ENCODE peak calls at places on chromosome 6, in nine cellular contexts. R is kidney glomerular epithelial cell; H is COR-L47; K is MCF 10A; T is activated naive CD8-positive, alpha-beta T cell treated with anti-CD3 and anti-CD28 coated beads for 36 hours; F is hepatocyte; A is lung; W is ovary; N is stimulated activated CD8-positive, alpha-beta memory T cell treated with anti-CD3 and anti-CD28 coated beads, Interleukin-7, amount 100 ng/mL, for 1 hour. V is an unnamed sample.

GRCh38 chr6:15962449-15962764 is 166.5 kb upstream of the MYLIP start:
- DNase-seq in R (peak), H (no peak), K (no peak), T (no peak), F (no peak), A (no peak), W (no peak), N (no peak), V (peak)

GRCh38 chr6:147509900-147510299 is 1.4 kb downstream of the SAMD5 start:
- DNase-seq in R (peak), H (no peak), K (no peak), T (no peak), F (peak), A (no peak), W (no peak), N (no peak), V (no peak)

GRCh38 chr6:115363379-115363778 is 697.3 kb downstream of the FRK start:
- DNase-seq in R (no peak), H (no peak), K (no peak), T (no peak), F (no peak), A (no peak), W (no peak), N (no peak), V (no peak)

GRCh38 chr6:37679539-37680476 is 17.9 kb downstream of the MDGA1 start:
- DNase-seq in R (peak), H (no peak), K (no peak), T (no peak), F (no peak), A (no peak), W (no peak), N (no peak), V (no peak)

GRCh38 chr6:107323133-107323785 is 136.1 kb downstream of the PDSS2 start:
- DNase-seq in R (no peak), H (no peak), K (no peak), T (no peak), F (no peak), A (no peak), W (no peak), N (no peak), V (no peak)

GRCh38 chr6:100217225-100217624 is 223.2 kb upstream of the MCHR2 start:
- DNase-seq in R (no peak), H (no peak), K (no peak), T (no peak), F (no peak), A (no peak), W (no peak), N (no peak), V (no peak)

GRCh38 chr6:8536122-8536521 is 100.8 kb upstream of the SLC35B3 start:
- DNase-seq in R (no peak), H (no peak), K (no peak), T (no peak), F (no peak), A (no peak), W (no peak), N (no peak), V (no peak)

GRCh38 chr6:38813451-38813850 is 98.3 kb downstream of the DNAH8 start:
- DNase-seq in R (no peak), H (no peak), K (no peak), T (no peak), F (no peak), A (no peak), W (no peak), N (no peak), V (no peak)

GRCh38 chr6:107624050-107624449 is 134.1 kb downstream of the SOBP start:
- DNase-seq in R (no peak), H (no peak), K (no peak), T (no peak), F (no peak), A (no peak), W (no peak), N (no peak), V (no peak)

GRCh38 chr6:37680668-37681067 is 17.0 kb downstream of the MDGA1 start:
- DNase-seq in R (no peak), H (peak), K (no peak), T (no peak), F (no peak), A (no peak), W (no peak), N (no peak), V (peak)

GRCh38 chr6:64504509-64504908 is 868.9 kb downstream of the PHF3 start:
- DNase-seq in R (no peak), H (no peak), K (peak), T (no peak), F (peak), A (no peak), W (no peak), N (no peak), V (no peak)

GRCh38 chr6:40819182-40819834 is 219.7 kb downstream of the UNC5CL start:
- DNase-seq in R (no peak), H (no peak), K (no peak), T (peak), F (no peak), A (peak), W (no peak), N (no peak), V (no peak)

GRCh38 chr6:135233676-135234491 is 52.8 kb downstream of the MYB start:
- DNase-seq in R (no peak), H (no peak), K (no peak), T (no peak), F (no peak), A (no peak), W (no peak), N (no peak), V (no peak)

GRCh38 chr6:33320315-33321181 is 3.0 kb upstream of the ZBTB22 start:
- DNase-seq in R (peak), H (no peak), K (peak), T (no peak), F (peak), A (peak), W (no peak), N (no peak), V (no peak)

GRCh38 chr6:84183430-84183829 is 44.0 kb downstream of the CEP162 start:
- DNase-seq in R (peak), H (no peak), K (no peak), T (no peak), F (no peak), A (no peak), W (no peak), N (no peak), V (no peak)

GRCh38 chr6:168193816-168194701 is 115.0 kb upstream of the FRMD1 start:
- DNase-seq in R (no peak), H (no peak), K (peak), T (no peak), F (no peak), A (no peak), W (no peak), N (no peak), V (peak)

GRCh38 chr6:137811121-137811911 is 55.7 kb upstream of the TNFAIP3 start:
- DNase-seq in R (peak), H (no peak), K (peak), T (peak), F (peak), A (peak), W (no peak), N (peak), V (peak)

GRCh38 chr6:154289818-154290508 is 66.6 kb downstream of the IPCEF1 start:
- DNase-seq in R (no peak), H (no peak), K (no peak), T (no peak), F (no peak), A (no peak), W (no peak), N (no peak), V (peak)

GRCh38 chr6:168217216-168217879 is 102.2 kb downstream of the DACT2 start:
- DNase-seq in R (no peak), H (no peak), K (no peak), T (no peak), F (no peak), A (no peak), W (no peak), N (no peak), V (no peak)

GRCh38 chr6:122620902-122621301 is 10.7 kb downstream of the PKIB start:
- DNase-seq in R (no peak), H (peak), K (peak), T (no peak), F (no peak), A (no peak), W (no peak), N (no peak), V (peak)

GRCh38 chr6:154497118-154497517 is 13.4 kb downstream of the CNKSR3 start:
- DNase-seq in R (no peak), H (no peak), K (no peak), T (no peak), F (no peak), A (no peak), W (no peak), N (no peak), V (no peak)

GRCh38 chr6:139850512-139850911 is 476.1 kb upstream of the CITED2 start:
- DNase-seq in R (no peak), H (no peak), K (no peak), T (no peak), F (no peak), A (no peak), W (no peak), N (no peak), V (no peak)

GRCh38 chr6:3026811-3027626 is 27.3 kb downstream of the NQO2 start:
- DNase-seq in R (no peak), H (no peak), K (no peak), T (peak), F (no peak), A (no peak), W (no peak), N (no peak), V (no peak)

GRCh38 chr6:5173862-5174643 is 86.7 kb downstream of the LYRM4 start:
- DNase-seq in R (no peak), H (peak), K (no peak), T (peak), F (no peak), A (no peak), W (no peak), N (peak), V (peak)

GRCh38 chr6:147986891-147987290 is 355.7 kb upstream of the SASH1 start:
- DNase-seq in R (no peak), H (no peak), K (no peak), T (no peak), F (no peak), A (no peak), W (no peak), N (no peak), V (no peak)

GRCh38 chr6:46217671-46218131 is 46.9 kb upstream of the ENPP5 start:
- DNase-seq in R (no peak), H (no peak), K (peak), T (no peak), F (no peak), A (no peak), W (no peak), N (no peak), V (no peak)

GRCh38 chr6:87907521-87907920 is 140.1 kb upstream of the SPACA1 start:
- DNase-seq in R (peak), H (no peak), K (peak), T (peak), F (no peak), A (no peak), W (no peak), N (no peak), V (no peak)

GRCh38 chr6:128569737-128570438 is 49.5 kb upstream of the PTPRK start:
- DNase-seq in R (peak), H (no peak), K (peak), T (no peak), F (peak), A (no peak), W (no peak), N (no peak), V (no peak)

GRCh38 chr6:168116975-168117899 is 38.2 kb upstream of the FRMD1 start:
- DNase-seq in R (no peak), H (no peak), K (no peak), T (no peak), F (peak), A (no peak), W (peak), N (no peak), V (no peak)

GRCh38 chr6:36349240-36349639 is 12.6 kb upstream of the BNIP5 start:
- DNase-seq in R (no peak), H (peak), K (peak), T (no peak), F (no peak), A (no peak), W (no peak), N (no peak), V (peak)

GRCh38 chr6:117267766-117268534 is 2.6 kb downstream of the VGLL2 start:
- DNase-seq in R (no peak), H (no peak), K (no peak), T (no peak), F (no peak), A (no peak), W (no peak), N (no peak), V (no peak)

GRCh38 chr6:31094389-31094881 is 17.9 kb downstream of the C6orf15 start:
- DNase-seq in R (no peak), H (peak), K (peak), T (no peak), F (no peak), A (no peak), W (no peak), N (no peak), V (peak)

GRCh38 chr6:30206799-30207618 is 6.2 kb downstream of the TRIM26 start:
- DNase-seq in R (peak), H (no peak), K (peak), T (no peak), F (peak), A (peak), W (no peak), N (no peak), V (no peak)